ENCODE peak calls at places on chromosomes 6 and 20, in seven cellular contexts. S is neural crest cell, D is HFFc6, L is HCT116, Q is glutamatergic neuron, V is PC-3, I is AG04449. C is an unnamed sample.

GRCh38 chr6:161444966-161445799 is 171.3 kb upstream of the AGPAT4 start:
- DNase-seq in I (no peak), D (no peak), S (no peak), V (no peak), L (no peak), Q (no peak), C (no peak)

GRCh38 chr6:142827356-142827755 is 117.6 kb downstream of the HIVEP2 start:
- DNase-seq in L (no peak), S (no peak), I (no peak), D (no peak), V (no peak), Q (no peak), C (peak)

GRCh38 chr20:50281831-50282591 is 91.4 kb downstream of the CEBPB start:
- DNase-seq in Q (no peak), I (no peak), V (no peak), S (peak), D (no peak), L (no peak), C (no peak)

GRCh38 chr6:20868397-20869185 is 334.3 kb downstream of the CDKAL1 start:
- DNase-seq in V (no peak), S (no peak), Q (peak), I (no peak), D (no peak), L (no peak), C (no peak)

GRCh38 chr6:137910424-137910834 is 43.4 kb downstream of the TNFAIP3 start:
- DNase-seq in V (no peak), D (no peak), S (no peak), I (no peak), L (no peak), Q (no peak), C (no peak)

GRCh38 chr6:52285174-52286068 is 879 bp upstream of the MCM3 start:
- DNase-seq in L (no peak), D (peak), Q (no peak), S (no peak), I (no peak), V (peak), C (no peak)

GRCh38 chr20:24835195-24835594 is 113.9 kb upstream of the CST7 start:
- DNase-seq in I (no peak), S (no peak), V (no peak), Q (no peak), L (no peak), D (no peak), C (no peak)

GRCh38 chr6:159213401-159213800 is 44.2 kb downstream of the FNDC1 start:
- DNase-seq in L (no peak), Q (no peak), V (no peak), D (no peak), S (no peak), I (no peak), C (no peak)

GRCh38 chr20:12775041-12775440 is 233.7 kb upstream of the SPTLC3 start:
- DNase-seq in S (no peak), V (no peak), L (no peak), Q (no peak), I (no peak), D (no peak), C (no peak)

GRCh38 chr20:32574296-32575226 is 10.6 kb downstream of the NOL4L start:
- DNase-seq in V (peak), S (no peak), Q (peak), I (peak), D (peak), L (no peak), C (no peak)

GRCh38 chr6:131199568-131200272 is 64.5 kb downstream of the AKAP7 start:
- DNase-seq in S (peak), Q (no peak), L (peak), V (peak), I (no peak), D (peak), C (peak)

GRCh38 chr6:70103798-70104197 is 199.1 kb downstream of the COL9A1 start:
- DNase-seq in Q (no peak), L (peak), V (peak), D (no peak), I (no peak), S (no peak), C (peak)
- TF ChIP-seq CTCF in Q (peak), L (peak), V (peak), D (peak), I (peak), S (peak), C (peak)

GRCh38 chr6:120083186-120083585 is 733.6 kb upstream of the MAN1A1 start:
- DNase-seq in I (no peak), V (no peak), S (no peak), L (no peak), Q (no peak), D (no peak), C (no peak)

GRCh38 chr6:120077489-120077888 is 727.9 kb upstream of the MAN1A1 start:
- DNase-seq in Q (no peak), D (no peak), V (peak), L (peak), S (no peak), I (no peak), C (no peak)
- TF ChIP-seq CTCF in Q (no peak), D (no peak), V (peak), L (peak), S (peak), I (no peak), C (no peak)

GRCh38 chr6:160274846-160275510 is 16.4 kb upstream of the SLC22A2 start:
- DNase-seq in I (no peak), V (no peak), S (no peak), L (no peak), Q (no peak), D (no peak), C (no peak)
- TF ChIP-seq CTCF in I (no peak), V (no peak), S (no peak), L (no peak), Q (no peak), D (no peak), C (no peak)

DNA sequence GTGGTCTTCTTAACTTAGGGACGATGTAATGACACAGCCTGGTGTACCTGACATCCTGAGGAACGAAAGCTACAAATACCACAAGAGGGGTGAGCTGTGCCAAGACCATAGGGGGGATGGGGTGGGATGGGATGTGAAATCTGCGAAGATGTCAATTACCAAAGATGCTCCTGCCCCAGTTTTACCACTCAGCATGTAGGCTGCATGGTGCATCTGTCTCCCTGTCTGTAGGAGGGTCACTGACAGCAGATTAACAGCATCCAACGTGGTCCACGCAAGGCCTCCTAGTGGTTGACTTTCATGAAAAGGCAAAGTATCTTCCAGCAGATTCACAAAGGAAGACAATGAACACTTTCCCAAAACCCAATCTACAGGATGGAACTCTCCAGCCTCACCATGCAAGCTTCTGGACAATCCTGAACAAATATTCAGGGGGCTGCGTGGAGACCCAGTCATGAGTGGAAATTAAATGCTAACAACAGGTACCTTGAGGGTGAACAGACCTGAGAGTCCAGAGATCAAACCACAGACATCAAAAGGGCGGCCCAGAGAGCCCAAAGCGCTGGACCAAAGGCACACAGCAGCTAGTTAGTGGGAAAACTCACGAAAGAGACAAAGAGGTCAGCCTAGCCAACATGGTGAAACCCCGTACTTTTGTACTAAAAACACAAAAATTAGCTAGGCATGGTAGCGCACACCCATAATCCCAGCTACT is 44.4 kb downstream of the ZMYND8 start:
- DNase-seq in L (no peak), Q (no peak), I (no peak), S (no peak), V (no peak), D (no peak), C (no peak)
- TF ChIP-seq CTCF in L (peak), Q (peak), I (no peak), S (no peak), V (no peak), D (no peak), C (no peak)

DNA sequence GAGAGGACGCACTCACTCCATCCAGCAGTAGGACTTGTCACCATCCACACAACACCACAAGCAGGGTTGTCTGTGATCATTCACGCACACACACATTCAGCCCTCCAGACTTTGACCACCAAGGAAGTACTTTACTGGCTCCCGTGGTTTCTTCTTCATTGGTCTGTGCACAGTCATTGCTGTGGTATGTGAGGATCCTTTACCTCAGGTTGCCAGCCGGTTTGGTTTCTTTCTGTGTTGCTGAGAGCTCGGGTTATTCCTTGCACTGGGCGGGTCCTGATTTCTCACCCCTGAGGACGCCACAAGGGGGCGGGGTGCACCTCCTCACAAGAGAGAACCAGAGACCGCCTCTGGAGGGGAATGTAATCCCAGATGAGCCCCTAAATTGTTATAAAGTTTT is 11.2 kb downstream of the SLC35A1 start:
- DNase-seq in V (peak), L (peak), I (no peak), D (peak), S (peak), Q (peak), C (no peak)
- TF ChIP-seq CTCF in V (peak), L (peak), I (no peak), D (peak), S (peak), Q (no peak), C (no peak)

GRCh38 chr20:41848180-41848579 is 230.0 kb upstream of the CHD6 start:
- DNase-seq in V (peak), S (no peak), Q (no peak), I (no peak), L (no peak), D (no peak), C (no peak)
- TF ChIP-seq CTCF in V (peak), S (peak), Q (no peak), I (no peak), L (no peak), D (peak), C (no peak)

DNA sequence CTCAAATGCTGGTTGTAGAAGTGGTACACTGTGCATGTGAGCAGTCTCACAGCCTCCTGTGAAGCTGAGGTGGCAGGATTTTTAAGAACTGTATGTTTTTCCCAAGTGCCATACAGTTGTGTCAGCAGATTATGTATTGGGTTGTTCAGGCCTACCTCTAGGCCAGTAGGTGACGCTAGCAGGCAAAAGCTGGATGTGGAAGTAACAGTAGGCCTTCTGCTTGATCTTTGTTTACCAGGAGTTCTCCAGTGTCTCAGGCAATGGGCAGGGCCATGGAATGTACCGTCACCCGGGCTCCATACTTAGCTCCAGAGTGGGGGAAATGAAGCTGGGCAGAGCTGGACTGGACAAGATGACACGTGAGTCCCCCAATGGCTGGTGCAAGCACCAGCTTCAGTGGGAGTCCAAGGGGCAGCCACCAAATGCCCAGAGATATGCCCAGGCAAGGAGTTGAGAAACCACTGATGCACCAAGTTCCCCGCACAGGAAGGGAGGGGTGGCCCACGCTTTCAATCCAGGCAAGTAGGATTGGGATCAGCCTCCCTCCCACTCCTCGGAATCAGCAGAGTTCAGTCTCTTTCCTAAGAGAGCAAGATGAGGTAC is 289.7 kb downstream of the HTR1B start:
- DNase-seq in S (no peak), D (peak), V (no peak), Q (no peak), I (no peak), L (no peak), C (no peak)
- TF ChIP-seq CTCF in S (no peak), D (peak), V (peak), Q (no peak), I (no peak), L (no peak), C (no peak)

GRCh38 chr20:6185268-6185667 is 62.4 kb upstream of the FERMT1 start:
- DNase-seq in Q (no peak), I (no peak), S (no peak), D (no peak), L (no peak), V (peak), C (no peak)
- TF ChIP-seq CTCF in Q (no peak), I (no peak), S (peak), D (no peak), L (no peak), V (peak), C (no peak)

C was measured in colonic mucosa.